ENCODE peak calls at places on chromosomes 4 and X, in eight cellular contexts. Q, V, W, I, F, E, P and M are unnamed samples.

GRCh38 chrX:47170861-47171692 is 22.6 kb upstream of the UBA1 start:
- DNase-seq in Q (peak; percentile 92), V (no peak), W (no peak), I (no peak), F (no peak), E (peak; percentile 13), P (peak; percentile 20), M (no peak)

GRCh38 chr4:150045410-150045809 is 32.8 kb upstream of the DCLK2 start:
- DNase-seq in Q (no peak), V (no peak), W (no peak), I (no peak), F (no peak), E (no peak), P (no peak), M (no peak)

GRCh38 chrX:72308566-72309296 is 3.0 kb upstream of the CITED1 start:
- DNase-seq in Q (peak; percentile 74), V (no peak), W (peak; percentile 40), I (peak; percentile 42), F (peak; percentile 13), E (peak; percentile 45), P (peak; percentile 67), M (no peak)

GRCh38 chr4:37922323-37922722 is 31.4 kb downstream of the TBC1D1 start:
- DNase-seq in Q (no peak), V (no peak), W (peak; percentile 24), I (no peak), F (no peak), E (no peak), P (no peak), M (no peak)

GRCh38 chrX:38170556-38170955 is 50.1 kb downstream of the SRPX start:
- DNase-seq in Q (no peak), V (no peak), W (no peak), I (no peak), F (no peak), E (no peak), P (no peak), M (no peak)

GRCh38 chr4:174427562-174428140 is 94.6 kb downstream of the HPGD start:
- DNase-seq in Q (no peak), V (no peak), W (no peak), I (no peak), F (no peak), E (no peak), P (no peak), M (no peak)

GRCh38 chr4:82721819-82722423 is 76.7 kb downstream of the SCD5 start:
- DNase-seq in Q (no peak), V (peak; percentile 47), W (no peak), I (peak; percentile 15), F (no peak), E (peak; percentile 53), P (no peak), M (no peak)

GRCh38 chr4:144872508-144873293 is 225.3 kb downstream of the ANAPC10 start:
- DNase-seq in Q (no peak), V (no peak), W (peak; percentile 50), I (no peak), F (no peak), E (no peak), P (no peak), M (no peak)

GRCh38 chr4:26267087-26267486 is 53.7 kb upstream of the RBPJ start:
- DNase-seq in Q (no peak), V (no peak), W (peak; percentile 90), I (no peak), F (peak; percentile 50), E (peak; percentile 19), P (no peak), M (peak; percentile 94)

GRCh38 chrX:1448793-1449580 is 3.7 kb downstream of the ASMTL start:
- DNase-seq in Q (peak; percentile 74), V (no peak), W (no peak), I (no peak), F (no peak), E (peak; percentile 7), P (peak; percentile 18), M (peak; percentile 68)

GRCh38 chr4:109429545-109429944 is 4.1 kb upstream of the SEC24B start:
- DNase-seq in Q (no peak), V (no peak), W (no peak), I (no peak), F (no peak), E (no peak), P (no peak), M (no peak)

GRCh38 chr4:24507439-24507838 is 76.9 kb downstream of the DHX15 start:
- DNase-seq in Q (no peak), V (no peak), W (no peak), I (no peak), F (no peak), E (no peak), P (no peak), M (peak; percentile 83)

GRCh38 chr4:4443821-4444220 is 56.9 kb downstream of the NSG1 start:
- DNase-seq in Q (no peak), V (no peak), W (no peak), I (no peak), F (no peak), E (no peak), P (no peak), M (no peak)

GRCh38 chrX:41145920-41146608 is 60.8 kb downstream of the USP9X start:
- DNase-seq in Q (no peak), V (no peak), W (no peak), I (no peak), F (no peak), E (no peak), P (no peak), M (no peak)

GRCh38 chrX:103376118-103376978 is at the start of gene BEX3:
- DNase-seq in Q (no peak), V (no peak), W (peak; percentile 26), I (no peak), F (peak; percentile 15), E (peak; percentile 69), P (peak; percentile 81), M (no peak)

GRCh38 chr4:138267835-138268234 is 25.7 kb upstream of the SLC7A11 start:
- DNase-seq in Q (no peak), V (no peak), W (no peak), I (no peak), F (no peak), E (no peak), P (no peak), M (no peak)

GRCh38 chr4:109005523-109005922 is 242.7 kb upstream of the ETNPPL start:
- DNase-seq in Q (no peak), V (no peak), W (no peak), I (no peak), F (no peak), E (no peak), P (no peak), M (no peak)

DNA sequence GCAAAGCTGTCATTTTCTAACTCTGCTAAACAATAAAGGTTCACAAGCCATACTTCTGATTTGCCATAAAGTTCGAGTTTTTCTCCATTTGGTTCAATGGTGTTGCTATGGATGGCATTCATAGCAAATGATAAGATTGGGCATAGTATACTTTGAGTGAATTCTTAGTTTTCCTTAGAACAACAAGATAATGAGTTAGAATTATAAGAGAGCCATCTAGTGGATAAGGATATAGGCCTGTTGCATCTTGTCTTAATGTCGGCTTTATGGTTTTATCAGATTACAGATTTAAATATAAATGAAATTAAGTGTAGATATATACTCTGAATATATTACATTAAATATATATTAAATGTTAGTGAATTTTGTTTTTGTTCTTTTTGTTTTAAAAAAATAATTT is 644.6 kb downstream of the IL1RAPL1 start:
- DNase-seq in Q (no peak), V (no peak), W (no peak), I (no peak), F (no peak), E (no peak), P (no peak), M (no peak)
- TF ChIP-seq CTCF in Q (no peak), V (peak; percentile 24), W (no peak), I (peak; percentile 42), F (no peak), E (no peak), P (peak; percentile 5), M (peak; percentile 18)

GRCh38 chr4:22552802-22553201 is 36.9 kb upstream of the ADGRA3 start:
- DNase-seq in Q (no peak), V (no peak), W (no peak), I (no peak), F (no peak), E (no peak), P (no peak), M (no peak)

GRCh38 chr4:22553560-22553959 is 37.7 kb upstream of the ADGRA3 start:
- DNase-seq in Q (no peak), V (no peak), W (no peak), I (no peak), F (no peak), E (no peak), P (no peak), M (no peak)

GRCh38 chr4:22556411-22556969 is 40.6 kb upstream of the ADGRA3 start:
- DNase-seq in Q (no peak), V (no peak), W (no peak), I (no peak), F (no peak), E (no peak), P (no peak), M (no peak)

GRCh38 chr4:22554670-22555069 is 38.8 kb upstream of the ADGRA3 start:
- DNase-seq in Q (no peak), V (no peak), W (no peak), I (no peak), F (no peak), E (no peak), P (no peak), M (no peak)

GRCh38 chr4:22551550-22551949 is 35.7 kb upstream of the ADGRA3 start:
- DNase-seq in Q (no peak), V (no peak), W (no peak), I (no peak), F (no peak), E (no peak), P (no peak), M (no peak)
- H3K27ac ChIP-seq in Q (no peak overlapping the region), V (no peak overlapping the region), W (no peak overlapping the region), I (no peak overlapping the region), F (no peak overlapping the region), E (no peak overlapping the region), P (no peak overlapping the region), M (no peak overlapping the region)

GRCh38 chrX:105552395-105552794 is 269.9 kb upstream of the NRK start:
- DNase-seq in Q (no peak), V (no peak), W (no peak), I (no peak), F (no peak), E (no peak), P (no peak), M (no peak)
- TF ChIP-seq CTCF in Q (no peak), V (no peak), W (no peak), I (no peak), F (no peak), E (no peak), P (no peak), M (no peak)

DNA sequence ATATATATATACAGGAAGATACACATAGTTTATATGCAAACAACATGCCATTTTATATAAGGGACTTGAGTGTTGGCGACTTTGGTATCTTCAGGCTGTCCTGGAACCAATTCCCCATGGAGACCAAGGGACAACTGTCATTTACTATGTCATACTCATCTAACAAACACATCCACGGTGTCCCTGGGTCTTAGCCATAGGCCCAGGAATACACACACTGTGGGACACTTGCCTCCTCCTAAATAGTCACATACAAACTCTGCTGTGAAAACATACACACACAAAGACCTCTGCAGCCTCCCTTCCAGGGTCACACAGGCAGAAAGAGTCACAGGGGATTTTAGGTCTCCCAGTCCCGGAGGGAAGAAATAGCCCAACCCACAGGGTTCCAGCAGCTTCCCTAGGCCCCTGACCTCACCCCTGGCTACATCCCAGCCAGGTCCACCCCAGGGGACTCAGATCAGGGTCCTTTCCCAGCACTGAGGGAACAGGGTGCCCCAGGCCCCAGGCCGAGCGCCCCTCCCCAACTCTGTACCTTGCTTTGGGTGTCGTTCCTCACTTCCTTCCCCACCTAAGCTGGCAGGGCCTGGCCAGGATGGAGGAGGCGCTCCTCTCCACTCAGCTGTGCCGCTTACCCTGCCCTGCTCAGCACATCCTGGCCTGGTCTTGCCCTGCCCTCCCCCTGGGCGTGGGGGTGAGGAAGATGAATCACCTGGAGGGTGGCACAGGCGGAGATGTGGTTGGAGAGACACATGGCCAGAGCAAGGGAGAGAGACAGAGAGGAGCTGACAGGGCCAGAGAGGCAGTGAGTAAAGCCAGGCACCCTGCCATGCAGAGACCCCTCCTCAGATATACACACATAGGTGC is 21.8 kb downstream of the FGD1 start:
- DNase-seq in Q (no peak), V (no peak), W (no peak), I (no peak), F (no peak), E (no peak), P (no peak), M (no peak)
- H3K27ac ChIP-seq in Q (no peak overlapping the region), V (no peak overlapping the region), W (no peak overlapping the region), I (no peak overlapping the region), F (no peak overlapping the region), E (no peak overlapping the region), P (no peak overlapping the region), M (no peak overlapping the region)